ENCODE peak calls at places on chromosomes 1 and 21, in seven cellular contexts. H is IMR-90; I is PC-9; G is H1; E is lower lobe of right lung; K is neuronal stem cell; A is CD8-positive, alpha-beta T cell. R is an unnamed sample.
A peak's percentile ranks its signal among the peaks of the same experiment; 100 is the strongest.

GRCh38 chr1:245301162-245301580 is 146.4 kb downstream of the KIF26B start:
- DNase-seq in H (peak; percentile 19), I (no peak), G (no peak), E (no peak), K (no peak), A (no peak), R (no peak)

GRCh38 chr1:181127898-181128453 is 39.5 kb downstream of the IER5 start:
- DNase-seq in H (peak; percentile 44), I (no peak), G (no peak), E (no peak), K (no peak), A (no peak), R (no peak)

GRCh38 chr1:40911105-40911504 is 48.9 kb upstream of the CITED4 start:
- DNase-seq in H (no peak), I (no peak), G (no peak), E (no peak), K (no peak), A (no peak), R (no peak)

GRCh38 chr1:44610527-44611148 is 63.6 kb downstream of the TMEM53 start:
- DNase-seq in H (no peak), I (no peak), G (no peak), E (no peak), K (no peak), A (no peak), R (no peak)

GRCh38 chr1:9882296-9882944 is 27.6 kb downstream of the CTNNBIP1 start:
- DNase-seq in H (no peak), I (no peak), G (no peak), E (no peak), K (no peak), A (no peak), R (no peak)

GRCh38 chr1:94259635-94260289 is 22.4 kb upstream of the ARHGAP29 start:
- DNase-seq in H (peak; percentile 31), I (no peak), G (no peak), E (no peak), K (no peak), A (no peak), R (no peak)

GRCh38 chr1:66583021-66583420 is 49.1 kb downstream of the SGIP1 start:
- DNase-seq in H (peak; percentile 47), I (no peak), G (no peak), E (no peak), K (no peak), A (no peak), R (no peak)

GRCh38 chr1:46653405-46653853 is 14.7 kb downstream of the ATPAF1 start:
- DNase-seq in H (peak; percentile 69), I (no peak), G (no peak), E (no peak), K (no peak), A (no peak), R (no peak)

GRCh38 chr1:39076127-39076798 is 50.1 kb downstream of the NDUFS5 start:
- DNase-seq in H (peak; percentile 65), I (no peak), G (no peak), E (no peak), K (no peak), A (no peak), R (no peak)

GRCh38 chr1:240092301-240093119 is 827 bp downstream of the FMN2 start:
- DNase-seq in H (peak; percentile 74), I (no peak), G (peak; percentile 69), E (no peak), K (peak; percentile 44), A (no peak), R (no peak)

GRCh38 chr1:162235261-162235780 is 141.3 kb downstream of the SPATA46 start:
- DNase-seq in H (peak; percentile 2), I (no peak), G (no peak), E (no peak), K (no peak), A (no peak), R (no peak)

GRCh38 chr1:106937104-106937503 is 119.4 kb upstream of the PRMT6 start:
- DNase-seq in H (peak; percentile 92), I (no peak), G (no peak), E (no peak), K (no peak), A (no peak), R (no peak)

GRCh38 chr1:47866631-47867446 is 130.3 kb downstream of the TRABD2B start:
- DNase-seq in H (no peak), I (no peak), G (no peak), E (no peak), K (no peak), A (no peak), R (no peak)

DNA sequence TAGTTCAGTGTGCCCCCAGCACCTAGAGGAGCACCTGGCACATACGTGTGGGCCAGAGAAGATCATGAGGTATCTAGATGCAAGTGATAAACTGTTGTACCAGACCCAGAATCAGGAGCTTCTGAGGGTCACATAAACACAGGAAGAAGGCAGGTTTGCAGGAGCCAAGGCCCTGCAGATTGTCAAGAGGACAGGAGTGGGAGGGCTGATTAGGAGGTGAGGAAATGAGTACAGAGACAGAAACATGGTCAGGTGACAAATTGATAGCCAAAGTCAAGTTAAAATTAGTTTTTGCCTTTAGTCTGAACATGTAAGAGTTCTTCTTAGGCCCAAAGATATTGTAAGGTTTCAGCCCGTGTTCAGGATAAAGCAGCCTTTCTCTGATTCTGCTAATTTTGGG is 14.0 kb upstream of the TRAF3IP3 start:
- DNase-seq in H (no peak), I (no peak), G (no peak), E (no peak), K (no peak), A (no peak), R (no peak)
- H3K27ac ChIP-seq in H (no peak overlapping the region), I (no peak overlapping the region), G (no peak overlapping the region), E (peak overlapping the region; percentile 47), K (no peak overlapping the region), A (no peak overlapping the region), R (no peak overlapping the region)

DNA sequence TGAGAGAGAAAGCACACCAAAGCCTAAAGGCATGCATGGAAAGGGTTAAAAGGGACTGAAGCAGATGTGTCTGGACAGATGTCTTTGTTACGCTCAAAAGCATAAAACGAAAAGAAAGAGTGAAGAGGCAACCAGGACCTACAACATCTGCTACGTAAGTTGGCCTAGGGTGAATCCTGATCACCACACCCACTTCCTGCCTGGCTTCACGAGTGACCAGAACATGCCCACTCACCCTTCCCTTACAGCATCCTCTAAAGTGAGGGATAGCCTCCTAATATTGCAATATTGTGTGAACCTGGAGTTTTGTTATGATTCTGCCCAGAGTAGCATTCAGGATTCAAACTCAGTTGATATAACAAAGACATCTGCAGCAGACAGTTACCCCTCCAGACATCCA is 10.6 kb upstream of the OLIG2 start:
- DNase-seq in H (no peak), I (no peak), G (peak; percentile 2), E (no peak), K (no peak), A (no peak), R (no peak)
- H3K4me3 ChIP-seq in H (no peak overlapping the region), I (no peak overlapping the region), G (no peak overlapping the region), E (no peak overlapping the region), K (no peak overlapping the region), A (no peak overlapping the region), R (no peak overlapping the region)

DNA sequence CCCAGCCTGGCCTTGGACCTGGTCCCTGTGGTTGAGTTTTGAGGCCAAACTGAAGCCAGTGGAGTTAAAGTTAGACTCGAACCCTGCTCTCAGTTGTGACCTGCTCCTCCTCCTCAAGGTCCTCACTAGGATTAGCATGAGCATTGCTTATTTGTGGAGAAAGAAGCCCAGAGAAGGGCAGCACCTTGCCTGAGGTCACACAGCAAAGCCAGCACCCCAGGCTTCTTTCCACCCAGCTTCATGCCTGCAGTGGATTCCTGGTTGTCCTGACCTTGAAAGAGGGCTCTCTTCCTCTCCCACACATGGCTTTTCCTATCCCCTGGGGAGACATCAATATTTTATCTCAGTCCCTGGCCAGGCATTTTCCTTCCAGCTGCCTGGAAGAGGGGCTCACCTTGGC is 2.8 kb downstream of the LDLRAP1 start:
- DNase-seq in H (no peak), I (no peak), G (no peak), E (no peak), K (no peak), A (no peak), R (no peak)
- H3K4me1 ChIP-seq in H (peaks cover 24% of the 10 kb centered on the region), I (peaks cover 40% of the 10 kb centered on the region), G (peaks cover 6% of the 10 kb centered on the region), E (peaks cover 64% of the 10 kb centered on the region), K (peaks cover 4% of the 10 kb centered on the region), A (peaks cover 67% of the 10 kb centered on the region), R (peaks cover 66% of the 10 kb centered on the region)

GRCh38 chr1:117000142-117000541 is 1.4 kb upstream of the CD101 start:
- DNase-seq in H (no peak), I (no peak), G (no peak), E (no peak), K (no peak), A (no peak), R (no peak)
- H3K27ac ChIP-seq in H (no peak overlapping the region), I (no peak overlapping the region), G (no peak overlapping the region), E (no peak overlapping the region), K (no peak overlapping the region), A (no peak overlapping the region), R (no peak overlapping the region)

GRCh38 chr1:101309334-101310221 is 72.8 kb downstream of the S1PR1 start:
- DNase-seq in H (peak; percentile 56), I (peak; percentile 25), G (peak; percentile 70), E (peak; percentile 72), K (peak; percentile 46), A (peak; percentile 71), R (peak; percentile 92)

GRCh38 chr1:101311146-101311892 is 74.5 kb downstream of the S1PR1 start:
- DNase-seq in H (no peak), I (no peak), G (no peak), E (no peak), K (no peak), A (no peak), R (peak; percentile 33)

GRCh38 chr1:101312192-101312591 is 75.4 kb downstream of the S1PR1 start:
- DNase-seq in H (no peak), I (no peak), G (no peak), E (no peak), K (no peak), A (no peak), R (no peak)

GRCh38 chr1:101308935-101309333 is 72.1 kb downstream of the S1PR1 start:
- DNase-seq in H (no peak), I (no peak), G (no peak), E (no peak), K (no peak), A (no peak), R (no peak)

DNA sequence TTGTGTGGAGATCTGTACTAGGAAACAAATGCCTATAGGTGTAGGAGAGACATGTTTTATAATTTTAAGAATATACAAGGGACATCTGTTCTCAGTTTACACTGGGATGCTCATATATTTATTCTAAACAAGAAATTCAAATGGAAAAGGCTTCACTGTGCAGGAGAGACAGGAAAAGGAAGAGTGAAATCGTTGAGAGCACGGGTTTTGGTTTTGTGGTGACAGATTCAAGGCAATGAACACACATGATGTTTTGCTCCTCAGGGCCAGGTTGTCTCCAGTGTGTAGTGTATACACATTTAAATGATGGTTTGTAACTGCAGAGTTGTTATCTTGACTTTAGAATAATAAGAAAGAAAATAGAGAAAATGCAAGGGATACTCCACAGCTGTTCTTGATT is 73.7 kb downstream of the S1PR1 start:
- DNase-seq in H (no peak), I (no peak), G (no peak), E (no peak), K (no peak), A (no peak), R (no peak)
- H3K4me3 ChIP-seq in H (no peak overlapping the region), I (no peak overlapping the region), G (peak overlapping the region; percentile 60), E (no peak overlapping the region), K (no peak overlapping the region), A (peak overlapping the region; percentile 42), R (peak overlapping the region; percentile 55)

GRCh38 chr1:158055854-158056253 is 62.4 kb downstream of the KIRREL1 start:
- DNase-seq in H (no peak), I (no peak), G (no peak), E (no peak), K (no peak), A (no peak), R (no peak)
- H3K4me1 ChIP-seq in H (peaks cover 16% of the 10 kb centered on the region), I (no peaks in the 10 kb centered on the region), G (peaks cover 24% of the 10 kb centered on the region), E (peaks cover 28% of the 10 kb centered on the region), K (peaks cover 38% of the 10 kb centered on the region), A (no peaks in the 10 kb centered on the region), R (no peaks in the 10 kb centered on the region)

GRCh38 chr1:198543670-198544260 is 3.3 kb upstream of the ATP6V1G3 start:
- DNase-seq in H (no peak), I (no peak), G (no peak), E (no peak), K (no peak), A (no peak), R (no peak)
- H3K27ac ChIP-seq in H (no peak overlapping the region), I (no peak overlapping the region), G (no peak overlapping the region), E (no peak overlapping the region), K (no peak overlapping the region), A (no peak overlapping the region), R (no peak overlapping the region)

R was measured in CD4-positive, alpha-beta memory T cell.